ENCODE peak calls at places on chromosomes 16 and 17, in six cellular contexts. P is A549, F is HepG2, Z is K562, R is GM12878, N is endothelial cell of umbilical vein. L is an unnamed sample.

GRCh38 chr16:67423634-67424575 is 7.0 kb upstream of the HSD11B2 start:
- DNase-seq in P (no peak), F (no peak), Z (no peak), R (no peak), N (no peak), L (peak)

GRCh38 chr17:81368161-81368560 is 27.1 kb upstream of the BAHCC1 start:
- DNase-seq in P (no peak), F (no peak), Z (no peak), R (no peak), N (no peak), L (no peak)

GRCh38 chr17:78789663-78790181 is 7.6 kb upstream of the CYTH1 start:
- DNase-seq in P (no peak), F (no peak), Z (no peak), R (no peak), N (no peak), L (no peak)

GRCh38 chr16:88857728-88858339 is 907 bp downstream of the TRAPPC2L start:
- DNase-seq in P (peak), F (peak), Z (peak), R (no peak), N (peak), L (peak)

GRCh38 chr16:49592507-49593422 is 219.2 kb downstream of the C16orf78 start:
- DNase-seq in P (peak), F (peak), Z (peak), R (no peak), N (peak), L (peak)

GRCh38 chr17:15398736-15399331 is 57.4 kb upstream of the TEKT3 start:
- DNase-seq in P (no peak), F (peak), Z (no peak), R (no peak), N (peak), L (peak)

GRCh38 chr17:39664581-39665561 is at the start of gene TCAP:
- DNase-seq in P (no peak), F (no peak), Z (no peak), R (no peak), N (no peak), L (no peak)

GRCh38 chr16:12801511-12802042 is 2.1 kb downstream of the CPPED1 start:
- DNase-seq in P (no peak), F (peak), Z (peak), R (peak), N (peak), L (peak)

GRCh38 chr17:46944931-46945330 is 22.0 kb downstream of the GOSR2 start:
- DNase-seq in P (no peak), F (no peak), Z (no peak), R (no peak), N (no peak), L (peak)

GRCh38 chr16:66020642-66021041 is 345.8 kb upstream of the CDH5 start:
- DNase-seq in P (peak), F (no peak), Z (no peak), R (no peak), N (no peak), L (no peak)

GRCh38 chr16:85863384-85863774 is 35.6 kb upstream of the IRF8 start:
- DNase-seq in P (no peak), F (no peak), Z (no peak), R (no peak), N (no peak), L (no peak)

GRCh38 chr17:76050226-76051070 is 21.9 kb downstream of the SRP68 start:
- DNase-seq in P (no peak), F (no peak), Z (no peak), R (no peak), N (no peak), L (no peak)
- TF ChIP-seq MYC in P (no peak), F (no peak), Z (no peak), R (no peak), N (no peak), L (no peak)

DNA sequence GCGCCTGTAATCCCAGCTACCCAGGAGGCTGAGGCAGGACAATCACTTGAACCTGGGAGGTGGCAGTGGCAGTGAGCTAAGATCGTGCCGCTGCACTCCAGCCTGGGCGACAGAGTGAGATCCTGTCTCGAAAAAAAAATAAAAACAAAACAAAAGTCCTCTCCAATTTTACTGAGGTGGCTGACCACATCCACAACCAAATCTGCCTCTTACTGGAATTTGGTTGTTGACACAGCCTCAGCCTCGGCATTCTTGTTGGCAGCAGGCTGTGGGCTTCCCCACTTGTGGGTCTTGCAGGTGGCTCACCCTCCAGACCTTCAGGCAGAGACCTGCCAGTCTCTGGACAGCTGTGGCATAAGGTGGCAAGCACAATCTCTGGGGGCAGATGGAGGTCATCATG is 15.6 kb downstream of the B4GALNT2 start:
- DNase-seq in P (no peak), F (no peak), Z (no peak), R (no peak), N (no peak), L (no peak)
- TF ChIP-seq MYC in P (no peak), F (no peak), Z (no peak), R (no peak), N (no peak), L (no peak)

DNA sequence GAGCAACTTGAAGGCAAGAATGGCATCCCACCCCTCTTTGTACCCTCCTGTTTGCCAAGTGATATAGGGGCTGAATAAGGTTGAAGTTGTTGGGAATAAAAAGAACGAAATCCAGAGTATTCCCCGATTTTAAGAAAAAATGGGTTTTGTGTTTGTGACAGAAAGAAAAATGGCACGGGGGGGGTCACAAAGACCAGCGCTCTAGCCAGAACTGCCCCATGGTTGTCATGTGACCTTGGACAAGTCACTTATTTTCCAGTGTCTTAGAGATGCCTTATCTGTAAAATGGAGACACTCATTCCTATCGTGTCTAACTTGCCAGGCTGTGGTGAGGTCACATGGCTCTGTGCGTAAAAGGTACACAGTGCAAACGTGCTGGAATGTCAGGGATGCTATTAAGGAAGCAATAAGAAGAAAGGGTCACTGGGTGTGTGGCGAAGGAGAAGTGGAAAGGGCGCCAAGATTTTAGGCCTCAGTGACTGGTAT is 1.6 kb upstream of the HEXIM1 start:
- DNase-seq in P (no peak), F (no peak), Z (peak), R (no peak), N (peak), L (no peak)
- TF ChIP-seq MYC in P (no peak), F (no peak), Z (peak), R (no peak), N (no peak), L (no peak)

GRCh38 chr17:66506641-66507040 is 204.2 kb downstream of the PRKCA start:
- DNase-seq in P (no peak), F (no peak), Z (no peak), R (no peak), N (no peak), L (no peak)
- TF ChIP-seq MYC in P (no peak), F (no peak), Z (no peak), R (no peak), N (no peak), L (no peak)

GRCh38 chr17:77698903-77699615 is 259.4 kb upstream of the TNRC6C start:
- DNase-seq in P (no peak), F (no peak), Z (no peak), R (no peak), N (no peak), L (no peak)
- TF ChIP-seq MYC in P (no peak), F (no peak), Z (no peak), R (no peak), N (no peak), L (no peak)

DNA sequence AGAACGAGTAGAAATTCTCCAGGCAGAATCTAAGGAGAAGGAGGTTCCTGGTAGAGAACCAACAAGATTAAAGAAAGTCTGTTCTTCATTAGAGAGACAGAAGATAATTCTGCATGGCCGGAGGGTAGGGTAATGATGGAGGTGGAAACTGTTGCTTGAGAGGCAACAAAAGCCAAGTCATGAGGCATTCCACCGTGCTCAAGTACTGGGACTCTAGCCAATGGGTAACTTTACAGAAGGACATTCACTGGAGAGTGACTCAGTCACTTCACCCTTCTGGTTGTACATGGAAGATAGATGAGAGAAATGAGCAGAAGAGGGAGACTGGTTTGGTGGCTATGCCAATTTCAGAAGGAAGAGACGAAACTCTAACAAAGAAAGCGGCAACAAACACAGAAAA is 53.6 kb upstream of the ANKFN1 start:
- DNase-seq in P (no peak), F (no peak), Z (no peak), R (no peak), N (no peak), L (no peak)
- TF ChIP-seq MYC in P (no peak), F (no peak), Z (no peak), R (no peak), N (no peak), L (no peak)

GRCh38 chr16:10941127-10941933 is 938 bp downstream of the DEXI start:
- DNase-seq in P (no peak), F (no peak), Z (no peak), R (no peak), N (no peak), L (no peak)

GRCh38 chr16:10939649-10940206 is 2.5 kb downstream of the DEXI start:
- DNase-seq in P (no peak), F (no peak), Z (no peak), R (no peak), N (no peak), L (no peak)

GRCh38 chr16:10938844-10939648 is 3.2 kb downstream of the DEXI start:
- DNase-seq in P (no peak), F (peak), Z (no peak), R (no peak), N (no peak), L (no peak)

GRCh38 chr16:10942352-10943297 is at the start of gene DEXI:
- DNase-seq in P (peak), F (peak), Z (peak), R (peak), N (peak), L (peak)

DNA sequence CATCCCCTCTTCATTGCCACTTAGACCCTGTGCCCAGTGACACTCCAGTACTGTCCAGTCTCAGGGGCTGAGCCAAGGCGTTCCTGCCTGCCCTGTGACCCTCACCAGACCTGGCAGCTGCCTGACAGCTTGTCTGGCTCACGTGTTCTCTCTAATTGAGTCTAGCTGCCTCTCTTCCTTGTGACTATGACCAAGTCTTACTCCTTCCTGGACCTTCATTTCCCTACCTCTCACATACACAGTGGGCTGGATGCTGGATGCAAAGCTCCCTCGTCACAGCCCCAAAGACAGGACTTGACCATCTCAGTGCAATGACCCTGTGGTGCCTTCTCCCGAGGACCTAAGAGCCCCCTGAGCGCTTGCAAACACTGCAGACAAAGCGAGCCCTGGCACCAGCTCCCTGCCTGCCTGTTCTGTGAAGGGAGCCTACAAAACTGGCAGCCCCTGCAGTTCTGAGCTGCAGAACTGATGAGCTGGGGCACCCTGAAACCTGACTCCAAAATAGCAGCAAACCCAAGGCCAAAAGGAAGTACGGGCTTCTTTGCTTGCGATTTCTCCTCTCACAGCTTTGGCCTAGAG is 1.7 kb downstream of the DEXI start:
- DNase-seq in P (no peak), F (no peak), Z (no peak), R (no peak), N (no peak), L (no peak)
- TF ChIP-seq MYC in P (no peak), F (no peak), Z (no peak), R (no peak), N (no peak), L (no peak)

L was measured in NB4.